ENCODE peak calls at places on chromosomes 2 and 18, in four cellular contexts. One of them, this sample, is unnamed.

GRCh38 chr2:163558286-163559009 is 177.4 kb downstream of the FIGN start:
- DNase-seq in A172: no peak
- DNase-seq in aorta: no peak
- DNase-seq in A549: no peak
- DNase-seq in this sample: no peak

GRCh38 chr18:11975721-11976120 is 5.6 kb upstream of the IMPA2 start:
- DNase-seq in A549: no peak
- DNase-seq in A172: no peak
- DNase-seq in aorta: no peak
- DNase-seq in this sample: no peak

GRCh38 chr18:35457140-35457704 is 40.5 kb downstream of the INO80C start:
- DNase-seq in A172: no peak
- DNase-seq in aorta: no peak
- DNase-seq in A549: no peak
- DNase-seq in this sample: no peak

GRCh38 chr2:131040661-131041401 is 52.4 kb downstream of the FAM168B start:
- DNase-seq in A549: no peak
- DNase-seq in A172: no peak
- DNase-seq in aorta: no peak
- DNase-seq in this sample: no peak

GRCh38 chr2:69034845-69035244 is 21.9 kb downstream of the ANTXR1 start:
- DNase-seq in aorta: no peak
- DNase-seq in A172: no peak
- DNase-seq in A549: no peak
- DNase-seq in this sample: no peak

GRCh38 chr2:16223071-16223470 is 282.7 kb downstream of the MYCN start:
- DNase-seq in aorta: no peak
- DNase-seq in A172: no peak
- DNase-seq in A549: no peak
- DNase-seq in this sample: no peak

GRCh38 chr18:830315-830901 is 18.4 kb upstream of the YES1 start:
- DNase-seq in aorta: no peak
- DNase-seq in A549: no peak
- DNase-seq in A172: peak
- DNase-seq in this sample: peak

GRCh38 chr2:96501471-96501874 is 3.7 kb downstream of the NEURL3 start:
- DNase-seq in A172: no peak
- DNase-seq in aorta: no peak
- DNase-seq in A549: no peak
- DNase-seq in this sample: no peak

GRCh38 chr18:6627621-6628020 is 101.9 kb upstream of the ARHGAP28 start:
- DNase-seq in aorta: no peak
- DNase-seq in A172: peak
- DNase-seq in A549: no peak
- DNase-seq in this sample: no peak

GRCh38 chr2:240589850-240590525 is 3.5 kb downstream of the CAPN10 start:
- DNase-seq in A172: no peak
- DNase-seq in A549: no peak
- DNase-seq in aorta: peak
- DNase-seq in this sample: no peak

GRCh38 chr2:236607471-236608307 is 38.1 kb downstream of the ACKR3 start:
- DNase-seq in A549: peak
- DNase-seq in aorta: no peak
- DNase-seq in A172: peak
- DNase-seq in this sample: no peak

GRCh38 chr2:148161909-148162308 is 141.0 kb downstream of the MBD5 start:
- DNase-seq in A549: no peak
- DNase-seq in aorta: no peak
- DNase-seq in A172: no peak
- DNase-seq in this sample: no peak

GRCh38 chr2:36163520-36164239 is 191.9 kb upstream of the CRIM1 start:
- DNase-seq in A172: no peak
- DNase-seq in A549: no peak
- DNase-seq in aorta: no peak
- DNase-seq in this sample: no peak

GRCh38 chr2:48341556-48342133 is 188.3 kb upstream of the STON1 start:
- DNase-seq in A549: peak
- DNase-seq in aorta: no peak
- DNase-seq in A172: no peak
- DNase-seq in this sample: no peak

GRCh38 chr2:66447676-66448075 is 12.8 kb downstream of the MEIS1 start:
- DNase-seq in A172: no peak
- DNase-seq in aorta: no peak
- DNase-seq in A549: no peak
- DNase-seq in this sample: no peak

GRCh38 chr18:9803698-9804516 is 81.9 kb upstream of the TXNDC2 start:
- DNase-seq in A172: no peak
- DNase-seq in aorta: no peak
- DNase-seq in A549: no peak
- DNase-seq in this sample: peak

GRCh38 chr2:73053316-73054114 is 18.0 kb downstream of the SFXN5 start:
- DNase-seq in A172: no peak
- DNase-seq in aorta: no peak
- DNase-seq in A549: no peak
- DNase-seq in this sample: no peak

GRCh38 chr2:105933906-105934305 is 189.2 kb downstream of the NCK2 start:
- DNase-seq in A549: no peak
- DNase-seq in aorta: no peak
- DNase-seq in A172: no peak
- DNase-seq in this sample: no peak

GRCh38 chr2:206597716-206598218 is 44.5 kb upstream of the FAM237A start:
- DNase-seq in A172: no peak
- DNase-seq in aorta: no peak
- DNase-seq in A549: no peak
- DNase-seq in this sample: no peak

GRCh38 chr2:126796931-126797621 is 101.6 kb upstream of the TEX51 start:
- DNase-seq in A172: no peak
- DNase-seq in A549: no peak
- DNase-seq in aorta: no peak
- DNase-seq in this sample: no peak

GRCh38 chr2:120983344-120983743 is 247.7 kb downstream of the GLI2 start:
- DNase-seq in A549: no peak
- DNase-seq in A172: no peak
- DNase-seq in aorta: no peak
- DNase-seq in this sample: no peak

GRCh38 chr2:16664052-16664731 is 1.4 kb downstream of the CYRIA start:
- DNase-seq in aorta: peak
- DNase-seq in A549: peak
- DNase-seq in A172: peak
- DNase-seq in this sample: peak